ENCODE peak calls at places on chromosomes 12 and 14, in four cellular contexts. I is AML-193, T is GM06990, A is non-pigmented ciliary epithelial cell. G is an unnamed sample.

GRCh38 chr14:71290960-71291466 is 383.8 kb downstream of the PCNX1 start:
- DNase-seq in I (peak; percentile 18), T (peak; percentile 54), A (peak; percentile 69), G (peak; percentile 21)

GRCh38 chr14:63633801-63634200 is 7.9 kb downstream of the WDR89 start:
- DNase-seq in A (no peak), I (no peak), T (no peak), G (no peak)

GRCh38 chr12:106766393-106766826 is 8.1 kb upstream of the RIC8B start:
- DNase-seq in A (no peak), T (no peak), I (no peak), G (no peak)

GRCh38 chr12:130879781-130880389 is 8.0 kb downstream of the RAN start:
- DNase-seq in T (peak; percentile 36), I (no peak), A (no peak), G (no peak)

GRCh38 chr12:61891632-61892031 is 368.6 kb upstream of the USP15 start:
- DNase-seq in T (no peak), A (no peak), I (no peak), G (no peak)

GRCh38 chr12:127944211-127944899 is 322.6 kb upstream of the TMEM132C start:
- DNase-seq in T (no peak), A (no peak), I (no peak), G (no peak)

GRCh38 chr14:103296007-103296406 is 38.0 kb upstream of the EIF5 start:
- DNase-seq in I (no peak), T (no peak), A (peak; percentile 10), G (no peak)

GRCh38 chr14:64730061-64730440 is 25.8 kb downstream of the PLEKHG3 start:
- DNase-seq in T (no peak), A (no peak), I (no peak), G (no peak)

GRCh38 chr12:116609715-116610114 is 50.5 kb downstream of the MAP1LC3B2 start:
- DNase-seq in T (no peak), A (no peak), I (peak; percentile 27), G (no peak)

GRCh38 chr14:35365130-35366047 is 39.2 kb downstream of the NFKBIA start:
- DNase-seq in I (peak; percentile 67), A (no peak), T (no peak), G (no peak)

GRCh38 chr12:54925319-54925718 is 59.2 kb downstream of the TESPA1 start:
- DNase-seq in A (no peak), I (no peak), T (no peak), G (no peak)

GRCh38 chr12:25741917-25742316 is 188.8 kb upstream of the LMNTD1 start:
- DNase-seq in A (no peak), I (no peak), T (no peak), G (no peak)

GRCh38 chr12:107200394-107200793 is 107.0 kb upstream of the CRY1 start:
- DNase-seq in T (no peak), A (no peak), I (no peak), G (no peak)

GRCh38 chr12:124497039-124497438 is 70.4 kb downstream of the NCOR2 start:
- DNase-seq in A (no peak), I (no peak), T (no peak), G (no peak)

GRCh38 chr14:25803419-25804018 is 753.6 kb upstream of the STXBP6 start:
- DNase-seq in I (no peak), A (no peak), T (no peak), G (no peak)

GRCh38 chr14:49654511-49654910 is 19.5 kb upstream of the DNAAF2 start:
- DNase-seq in I (no peak), A (no peak), T (no peak), G (no peak)

GRCh38 chr12:118060301-118061010 is 523 bp downstream of the WSB2 start:
- DNase-seq in I (no peak), T (peak; percentile 64), A (no peak), G (no peak)

GRCh38 chr12:111330800-111331752 is 37.8 kb downstream of the PHETA1 start:
- DNase-seq in A (peak; percentile 20), T (no peak), I (peak; percentile 66), G (peak; percentile 28)

GRCh38 chr12:123580772-123581171 is 3.6 kb upstream of the TMED2 start:
- DNase-seq in A (no peak), T (no peak), I (no peak), G (no peak)

GRCh38 chr12:88865537-88865936 is 285.3 kb upstream of the KITLG start:
- DNase-seq in T (no peak), A (no peak), I (no peak), G (no peak)

G was measured in HL-60.